ENCODE peak calls at places on chromosomes 12 and 14, in six cellular contexts. One of them, this sample, is unnamed.

GRCh38 chr12:65313704-65314317 is 35.3 kb downstream of the MSRB3 start:
- DNase-seq in prostate gland: no peak
- DNase-seq in suprapubic skin: no peak
- DNase-seq in GM12878: no peak
- DNase-seq in GM23338: peak
- DNase-seq in Panc1: no peak
- DNase-seq in this sample: no peak

GRCh38 chr12:110466791-110467190 is 1.3 kb downstream of the GPN3 start:
- DNase-seq in prostate gland: no peak
- DNase-seq in suprapubic skin: no peak
- DNase-seq in GM12878: no peak
- DNase-seq in GM23338: no peak
- DNase-seq in Panc1: no peak
- DNase-seq in this sample: no peak

GRCh38 chr14:101854366-101854765 is 92.9 kb downstream of the PPP2R5C start:
- DNase-seq in prostate gland: no peak
- DNase-seq in suprapubic skin: no peak
- DNase-seq in GM12878: no peak
- DNase-seq in GM23338: no peak
- DNase-seq in Panc1: no peak
- DNase-seq in this sample: no peak

GRCh38 chr14:34190746-34191145 is 239.9 kb upstream of the EGLN3 start:
- DNase-seq in prostate gland: no peak
- DNase-seq in suprapubic skin: no peak
- DNase-seq in GM12878: no peak
- DNase-seq in GM23338: no peak
- DNase-seq in Panc1: no peak
- DNase-seq in this sample: no peak

GRCh38 chr12:79217306-79217705 is 352.7 kb downstream of the SYT1 start:
- DNase-seq in prostate gland: no peak
- DNase-seq in suprapubic skin: no peak
- DNase-seq in GM12878: no peak
- DNase-seq in GM23338: peak
- DNase-seq in Panc1: no peak
- DNase-seq in this sample: no peak

GRCh38 chr14:95564060-95564459 is 29.2 kb downstream of the GLRX5 start:
- DNase-seq in prostate gland: no peak
- DNase-seq in suprapubic skin: no peak
- DNase-seq in GM12878: no peak
- DNase-seq in GM23338: no peak
- DNase-seq in Panc1: no peak
- DNase-seq in this sample: no peak

GRCh38 chr12:28222081-28222700 is 31.9 kb downstream of the CCDC91 start:
- DNase-seq in prostate gland: no peak
- DNase-seq in suprapubic skin: no peak
- DNase-seq in GM12878: no peak
- DNase-seq in GM23338: no peak
- DNase-seq in Panc1: no peak
- DNase-seq in this sample: no peak

GRCh38 chr12:131432532-131433260 is 278.2 kb upstream of the SFSWAP start:
- DNase-seq in prostate gland: no peak
- DNase-seq in suprapubic skin: peak
- DNase-seq in GM12878: peak
- DNase-seq in GM23338: no peak
- DNase-seq in Panc1: no peak
- DNase-seq in this sample: peak

GRCh38 chr12:121649819-121650353 is 19.6 kb downstream of the MORN3 start:
- DNase-seq in prostate gland: no peak
- DNase-seq in suprapubic skin: no peak
- DNase-seq in GM12878: no peak
- DNase-seq in GM23338: no peak
- DNase-seq in Panc1: no peak
- DNase-seq in this sample: no peak

GRCh38 chr12:13250416-13250815 is 53.9 kb downstream of the EMP1 start:
- DNase-seq in prostate gland: no peak
- DNase-seq in suprapubic skin: no peak
- DNase-seq in GM12878: no peak
- DNase-seq in GM23338: no peak
- DNase-seq in Panc1: no peak
- DNase-seq in this sample: no peak

GRCh38 chr12:53738834-53739284 is 11.6 kb upstream of the CALCOCO1 start:
- DNase-seq in prostate gland: no peak
- DNase-seq in suprapubic skin: no peak
- DNase-seq in GM12878: no peak
- DNase-seq in GM23338: peak
- DNase-seq in Panc1: no peak
- DNase-seq in this sample: no peak

GRCh38 chr12:130806574-130806973 is 32.5 kb downstream of the STX2 start:
- DNase-seq in prostate gland: no peak
- DNase-seq in suprapubic skin: no peak
- DNase-seq in GM12878: no peak
- DNase-seq in GM23338: no peak
- DNase-seq in Panc1: no peak
- DNase-seq in this sample: no peak

GRCh38 chr14:80705241-80705980 is 236.1 kb downstream of the CEP128 start:
- DNase-seq in prostate gland: no peak
- DNase-seq in suprapubic skin: no peak
- DNase-seq in GM12878: no peak
- DNase-seq in GM23338: no peak
- DNase-seq in Panc1: no peak
- DNase-seq in this sample: no peak

GRCh38 chr12:52975204-52975603 is 26.3 kb downstream of the KRT18 start:
- DNase-seq in prostate gland: no peak
- DNase-seq in suprapubic skin: no peak
- DNase-seq in GM12878: no peak
- DNase-seq in GM23338: no peak
- DNase-seq in Panc1: no peak
- DNase-seq in this sample: no peak

GRCh38 chr14:36513451-36514277 is 6.4 kb downstream of the NKX2-1 start:
- DNase-seq in prostate gland: no peak
- DNase-seq in suprapubic skin: no peak
- DNase-seq in GM12878: no peak
- DNase-seq in GM23338: peak
- DNase-seq in Panc1: no peak
- DNase-seq in this sample: no peak

GRCh38 chr12:51000245-51000644 is 25.9 kb downstream of the SLC11A2 start:
- DNase-seq in prostate gland: no peak
- DNase-seq in suprapubic skin: no peak
- DNase-seq in GM12878: no peak
- DNase-seq in GM23338: no peak
- DNase-seq in Panc1: no peak
- DNase-seq in this sample: no peak

GRCh38 chr12:20058068-20058467 is 310.3 kb upstream of the PDE3A start:
- DNase-seq in prostate gland: no peak
- DNase-seq in suprapubic skin: no peak
- DNase-seq in GM12878: no peak
- DNase-seq in GM23338: no peak
- DNase-seq in Panc1: no peak
- DNase-seq in this sample: no peak

GRCh38 chr12:46553911-46554310 is 181.3 kb upstream of the SLC38A2 start:
- DNase-seq in prostate gland: no peak
- DNase-seq in suprapubic skin: no peak
- DNase-seq in GM12878: no peak
- DNase-seq in GM23338: no peak
- DNase-seq in Panc1: no peak
- DNase-seq in this sample: no peak

GRCh38 chr12:46556105-46556559 is 183.6 kb upstream of the SLC38A2 start:
- DNase-seq in prostate gland: no peak
- DNase-seq in suprapubic skin: no peak
- DNase-seq in GM12878: no peak
- DNase-seq in GM23338: no peak
- DNase-seq in Panc1: peak
- DNase-seq in this sample: no peak

GRCh38 chr12:46556820-46557524 is 184.4 kb upstream of the SLC38A2 start:
- DNase-seq in prostate gland: no peak
- DNase-seq in suprapubic skin: no peak
- DNase-seq in GM12878: no peak
- DNase-seq in GM23338: no peak
- DNase-seq in Panc1: peak
- DNase-seq in this sample: no peak

GRCh38 chr12:46554461-46554860 is 181.9 kb upstream of the SLC38A2 start:
- DNase-seq in prostate gland: no peak
- DNase-seq in suprapubic skin: no peak
- DNase-seq in GM12878: no peak
- DNase-seq in GM23338: no peak
- DNase-seq in Panc1: no peak
- DNase-seq in this sample: no peak

GRCh38 chr12:46555379-46555778 is 182.8 kb upstream of the SLC38A2 start:
- DNase-seq in prostate gland: no peak
- DNase-seq in suprapubic skin: no peak
- DNase-seq in GM12878: no peak
- DNase-seq in GM23338: no peak
- DNase-seq in Panc1: no peak
- DNase-seq in this sample: no peak
- TF ChIP-seq POLR2AphosphoS5 in prostate gland: no peak
- TF ChIP-seq POLR2AphosphoS5 in suprapubic skin: no peak
- TF ChIP-seq POLR2AphosphoS5 in GM12878: no peak
- TF ChIP-seq POLR2AphosphoS5 in GM23338: no peak
- TF ChIP-seq POLR2AphosphoS5 in Panc1: no peak
- TF ChIP-seq POLR2AphosphoS5 in this sample: peak

GRCh38 chr14:100662850-100663527 is 63.7 kb upstream of the DLK1 start:
- DNase-seq in prostate gland: peak
- DNase-seq in suprapubic skin: no peak
- DNase-seq in GM12878: no peak
- DNase-seq in GM23338: peak
- DNase-seq in Panc1: no peak
- DNase-seq in this sample: peak
- TF ChIP-seq POLR2AphosphoS5 in prostate gland: no peak
- TF ChIP-seq POLR2AphosphoS5 in suprapubic skin: no peak
- TF ChIP-seq POLR2AphosphoS5 in GM12878: no peak
- TF ChIP-seq POLR2AphosphoS5 in GM23338: no peak
- TF ChIP-seq POLR2AphosphoS5 in Panc1: no peak
- TF ChIP-seq POLR2AphosphoS5 in this sample: no peak

GRCh38 chr14:90408713-90409112 is 11.9 kb downstream of the CALM1 start:
- DNase-seq in prostate gland: no peak
- DNase-seq in suprapubic skin: peak
- DNase-seq in GM12878: no peak
- DNase-seq in GM23338: peak
- DNase-seq in Panc1: no peak
- DNase-seq in this sample: no peak
- TF ChIP-seq POLR2AphosphoS5 in prostate gland: no peak
- TF ChIP-seq POLR2AphosphoS5 in suprapubic skin: no peak
- TF ChIP-seq POLR2AphosphoS5 in GM12878: no peak
- TF ChIP-seq POLR2AphosphoS5 in GM23338: no peak
- TF ChIP-seq POLR2AphosphoS5 in Panc1: no peak
- TF ChIP-seq POLR2AphosphoS5 in this sample: no peak

DNA sequence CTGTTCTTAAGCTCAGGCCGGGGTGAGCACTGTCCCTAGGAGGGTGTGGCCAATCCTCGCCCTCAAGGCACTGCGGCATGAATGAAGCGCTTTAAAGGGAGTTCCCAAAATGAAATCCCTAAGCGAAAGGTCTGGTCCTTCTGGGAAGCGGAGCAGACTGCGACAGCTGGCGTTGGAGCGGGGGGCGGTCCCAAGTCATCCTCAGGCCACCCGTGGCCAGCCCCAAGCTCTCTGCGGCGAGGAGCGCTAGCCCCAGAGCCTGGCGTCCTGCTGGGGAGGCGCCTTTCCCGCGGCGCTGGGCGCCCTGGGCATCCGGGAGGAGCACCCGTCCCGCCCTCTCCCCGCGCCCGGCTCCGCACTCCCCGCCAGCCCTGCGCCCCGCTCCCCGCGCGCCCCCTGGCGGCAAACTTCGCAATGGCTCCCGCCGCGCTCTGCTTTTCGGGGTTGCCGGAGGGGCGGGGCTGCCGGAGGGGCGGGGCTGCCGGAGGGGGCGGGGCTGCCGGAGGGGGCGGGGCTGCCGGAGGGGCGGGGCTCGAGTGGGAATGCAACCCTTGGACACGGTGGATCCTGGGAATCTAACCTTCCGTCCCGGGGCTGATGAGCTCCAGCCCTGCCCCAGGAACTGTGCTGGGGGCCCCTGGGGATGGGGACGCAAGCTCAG is 25.4 kb downstream of the ZBTB42 start:
- DNase-seq in prostate gland: peak
- DNase-seq in suprapubic skin: peak
- DNase-seq in GM12878: no peak
- DNase-seq in GM23338: peak
- DNase-seq in Panc1: no peak
- DNase-seq in this sample: peak
- TF ChIP-seq POLR2AphosphoS5 in prostate gland: peak
- TF ChIP-seq POLR2AphosphoS5 in suprapubic skin: no peak
- TF ChIP-seq POLR2AphosphoS5 in GM12878: no peak
- TF ChIP-seq POLR2AphosphoS5 in GM23338: peak
- TF ChIP-seq POLR2AphosphoS5 in Panc1: peak
- TF ChIP-seq POLR2AphosphoS5 in this sample: no peak